ENCODE peak calls at places on chromosomes 2 and 18, in four cellular contexts. L, A, H and Q are unnamed samples.

GRCh38 chr2:191612496-191612895 is 65.4 kb upstream of the NABP1 start:
- DNase-seq in A (peak; percentile 77), L (no peak), H (no peak), Q (no peak)

GRCh38 chr18:35143615-35144596 is 96.9 kb upstream of the ZNF397 start:
- DNase-seq in L (peak; percentile 38), H (peak; percentile 51), A (peak; percentile 67), Q (peak; percentile 17)

GRCh38 chr2:34188464-34188863 is 589.4 kb upstream of the FAM98A start:
- DNase-seq in L (no peak), H (no peak), A (no peak), Q (no peak)

GRCh38 chr18:50665015-50665414 is 105.1 kb downstream of the MAPK4 start:
- DNase-seq in L (no peak), A (no peak), H (no peak), Q (no peak)

GRCh38 chr2:83162421-83162820 is 1296.7 kb downstream of the SUCLG1 start:
- DNase-seq in L (no peak), H (no peak), A (no peak), Q (no peak)

GRCh38 chr18:45566025-45566740 is 49.1 kb upstream of the SLC14A2 start:
- DNase-seq in H (no peak), L (no peak), A (peak; percentile 89), Q (no peak)

GRCh38 chr2:8346706-8347430 is 335.0 kb upstream of the ID2 start:
- DNase-seq in A (no peak), H (no peak), L (no peak), Q (no peak)

GRCh38 chr18:6543330-6543908 is 128.7 kb upstream of the L3MBTL4 start:
- DNase-seq in H (peak; percentile 11), L (no peak), A (peak; percentile 40), Q (no peak)

GRCh38 chr2:59528525-59528924 is 1024.9 kb downstream of the BCL11A start:
- DNase-seq in H (no peak), A (no peak), L (no peak), Q (no peak)

GRCh38 chr18:73456643-73457042 is 588.9 kb upstream of the NETO1 start:
- DNase-seq in L (no peak), A (no peak), H (no peak), Q (no peak)

GRCh38 chr2:203681978-203682377 is 24.5 kb upstream of the CD28 start:
- DNase-seq in A (no peak), H (no peak), L (no peak), Q (no peak)

GRCh38 chr18:76496200-76496890 is 1.3 kb upstream of the ZNF516 start:
- DNase-seq in H (no peak), L (no peak), A (peak; percentile 41), Q (peak; percentile 51)

GRCh38 chr2:157473585-157473984 is 29.7 kb upstream of the CYTIP start:
- DNase-seq in H (no peak), L (no peak), A (no peak), Q (no peak)

GRCh38 chr2:70709746-70710145 is 58.3 kb downstream of the ADD2 start:
- DNase-seq in H (no peak), A (no peak), L (no peak), Q (no peak)

GRCh38 chr18:63238711-63239110 is 80.9 kb downstream of the BCL2 start:
- DNase-seq in H (no peak), A (no peak), L (no peak), Q (no peak)

GRCh38 chr2:172404824-172405223 is 22.6 kb upstream of the ITGA6 start:
- DNase-seq in H (no peak), A (peak; percentile 82), L (no peak), Q (no peak)

GRCh38 chr2:107669335-107669734 is 157.4 kb upstream of the RGPD4 start:
- DNase-seq in L (no peak), A (no peak), H (peak; percentile 30), Q (no peak)

GRCh38 chr2:151302286-151302878 is 12.9 kb upstream of the NMI start:
- DNase-seq in H (no peak), L (no peak), A (no peak), Q (no peak)